ENCODE peak calls at places on chromosomes 1 and 21, in four cellular contexts. O is K562, I is HepG2, B is A549. Z is an unnamed sample.

GRCh38 chr1:46562498-46562897 is 11.1 kb upstream of the KNCN start:
- DNase-seq in B (no peak), I (no peak), O (no peak), Z (no peak)

GRCh38 chr1:205976708-205977107 is 26.5 kb downstream of the RAB7B start:
- DNase-seq in I (peak), B (no peak), O (no peak), Z (no peak)

GRCh38 chr21:30083120-30083945 is 83.3 kb downstream of the CLDN17 start:
- DNase-seq in O (no peak), B (no peak), I (no peak), Z (no peak)

GRCh38 chr1:162709870-162710269 is 77.6 kb downstream of the DDR2 start:
- DNase-seq in I (no peak), B (no peak), O (no peak), Z (no peak)

GRCh38 chr1:186301448-186301847 is 73.6 kb downstream of the TPR start:
- DNase-seq in I (no peak), O (no peak), B (no peak), Z (no peak)

GRCh38 chr1:41774486-41774990 is 144.2 kb downstream of the HIVEP3 start:
- DNase-seq in O (no peak), B (no peak), I (no peak), Z (no peak)

GRCh38 chr1:56374026-56374974 is 205.1 kb downstream of the PLPP3 start:
- DNase-seq in B (no peak), O (no peak), I (no peak), Z (no peak)

GRCh38 chr1:167711797-167712196 is 10.0 kb upstream of the MPZL1 start:
- DNase-seq in B (no peak), I (no peak), O (no peak), Z (no peak)

GRCh38 chr1:153697873-153698647 is 19.6 kb downstream of the NPR1 start:
- DNase-seq in I (no peak), B (no peak), O (peak), Z (no peak)

GRCh38 chr1:212700892-212701819 is 1.5 kb upstream of the BATF3 start:
- DNase-seq in I (no peak), O (no peak), B (peak), Z (no peak)

GRCh38 chr1:40423264-40423642 is 27.0 kb upstream of the ZFP69B start:
- DNase-seq in O (no peak), B (no peak), I (no peak), Z (no peak)

GRCh38 chr1:169878498-169878897 is 15.2 kb downstream of the SCYL3 start:
- DNase-seq in O (no peak), B (no peak), I (no peak), Z (no peak)

GRCh38 chr1:230110971-230111370 is 43.9 kb downstream of the GALNT2 start:
- DNase-seq in B (no peak), O (no peak), I (no peak), Z (no peak)

GRCh38 chr1:41672173-41672572 is 187.7 kb upstream of the EDN2 start:
- DNase-seq in B (peak), O (no peak), I (no peak), Z (no peak)

GRCh38 chr1:175906370-175906769 is 163.0 kb upstream of the TNR start:
- DNase-seq in I (no peak), O (no peak), B (no peak), Z (no peak)

GRCh38 chr1:177423083-177423482 is 252.3 kb downstream of the BRINP2 start:
- DNase-seq in B (no peak), I (no peak), O (no peak), Z (no peak)

GRCh38 chr1:22889213-22889827 is 83.3 kb downstream of the LACTBL1 start:
- DNase-seq in O (peak), I (peak), B (peak), Z (no peak)

GRCh38 chr1:10528066-10529014 is 53.6 kb downstream of the PEX14 start:
- DNase-seq in O (no peak), B (peak), I (no peak), Z (no peak)

GRCh38 chr1:35557118-35557610 is at the start of gene KIAA0319L:
- DNase-seq in I (peak), O (peak), B (peak), Z (no peak)

GRCh38 chr1:179229214-179230140 is at the start of gene ABL2:
- DNase-seq in I (peak), O (peak), B (peak), Z (no peak)

GRCh38 chr21:46229133-46229922 is 754 bp upstream of the LSS start:
- DNase-seq in I (peak), O (peak), B (peak), Z (no peak)

GRCh38 chr1:58072450-58072849 is 474.1 kb downstream of the OMA1 start:
- DNase-seq in B (no peak), I (no peak), O (no peak), Z (no peak)

GRCh38 chr1:168321945-168322344 is 41.3 kb downstream of the TBX19 start:
- DNase-seq in O (peak), B (no peak), I (peak), Z (no peak)

GRCh38 chr1:56820755-56821461 is 1.7 kb upstream of the FYB2 start:
- DNase-seq in B (peak), O (peak), I (peak), Z (no peak)

GRCh38 chr1:55916480-55916879 is 662.9 kb downstream of the PLPP3 start:
- DNase-seq in B (no peak), O (no peak), I (no peak), Z (no peak)

GRCh38 chr1:66271904-66272254 is 262.1 kb upstream of the SGIP1 start:
- DNase-seq in O (no peak), I (no peak), B (peak), Z (no peak)

GRCh38 chr1:110361856-110362255 is 22.7 kb downstream of the RBM15 start:
- DNase-seq in I (no peak), O (no peak), B (no peak), Z (no peak)

GRCh38 chr1:232209357-232209756 is 420.6 kb downstream of the SIPA1L2 start:
- DNase-seq in O (no peak), I (no peak), B (no peak), Z (no peak)

GRCh38 chr1:59499273-59499955 is 202.5 kb downstream of the FGGY start:
- DNase-seq in B (no peak), O (no peak), I (no peak), Z (no peak)

GRCh38 chr1:246742396-246742795 is 18.2 kb downstream of the SCCPDH start:
- DNase-seq in I (no peak), O (no peak), B (no peak), Z (no peak)

GRCh38 chr1:248926401-248927182 is 20.6 kb downstream of the PGBD2 start:
- DNase-seq in I (no peak), B (no peak), O (no peak), Z (no peak)

GRCh38 chr1:101288491-101288944 is 51.7 kb downstream of the S1PR1 start:
- DNase-seq in I (peak), B (peak), O (peak), Z (peak)

GRCh38 chr1:17723684-17724083 is 31.4 kb upstream of the ACTL8 start:
- DNase-seq in I (no peak), O (no peak), B (no peak), Z (no peak)

GRCh38 chr1:216723274-216723780 is at the start of gene ESRRG:
- DNase-seq in O (no peak), B (no peak), I (peak), Z (no peak)
- TF ChIP-seq POLR2AphosphoS2 in O (no peak), B (no peak), I (no peak), Z (no peak)

DNA sequence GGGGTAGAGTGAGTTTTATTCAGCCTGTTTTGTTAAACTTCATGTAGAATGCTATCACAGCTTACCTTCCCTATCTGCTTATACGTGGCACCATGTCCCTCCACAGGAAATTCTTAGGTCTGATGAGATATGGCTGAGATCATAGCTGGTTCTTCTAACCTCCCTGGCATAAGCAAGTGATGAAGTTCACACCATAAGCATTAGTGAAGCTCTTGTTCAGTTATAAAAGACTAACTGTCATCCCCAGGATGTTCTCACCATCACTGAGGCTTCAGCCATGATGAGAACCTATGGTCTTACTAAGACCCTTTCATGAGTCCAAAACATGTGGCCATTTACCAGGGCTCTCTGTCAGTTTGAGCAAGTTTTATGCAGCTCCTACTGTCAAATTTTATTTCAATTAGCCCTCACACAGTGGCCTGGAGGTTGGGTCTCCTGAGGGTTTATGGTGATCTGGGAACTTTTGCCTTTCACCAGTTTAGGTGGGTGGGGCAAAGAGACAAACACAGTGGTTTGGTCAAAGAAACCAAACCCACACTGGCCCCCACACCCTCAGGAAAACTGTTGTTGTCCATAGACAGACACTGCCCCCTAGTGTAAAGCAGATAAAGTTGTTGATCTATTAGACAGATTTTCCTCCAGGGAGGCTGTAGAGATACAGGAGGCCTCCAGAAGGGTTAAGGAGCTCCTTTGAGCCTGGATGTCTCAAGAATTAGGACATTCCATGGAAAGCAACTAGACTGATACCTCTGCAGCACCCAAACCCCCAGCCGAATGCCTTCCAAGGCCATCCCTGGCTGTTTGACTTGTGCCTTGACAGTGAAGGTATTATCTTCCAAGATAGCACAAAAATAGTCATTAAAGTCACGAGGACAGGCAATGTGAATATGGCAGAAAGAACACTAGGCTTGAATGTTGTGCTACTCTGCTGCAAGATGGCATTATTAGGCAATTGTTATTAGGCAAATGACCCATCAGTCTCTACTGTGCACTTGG is 5.0 kb downstream of the SLC22A15 start:
- DNase-seq in B (peak), O (peak), I (peak), Z (no peak)
- TF ChIP-seq CEBPB in B (no peak), O (no peak), I (no peak), Z (no peak)

GRCh38 chr1:154767315-154768240 is 102.5 kb downstream of the KCNN3 start:
- DNase-seq in O (no peak), I (no peak), B (no peak), Z (no peak)
- TF ChIP-seq POLR2AphosphoS2 in O (no peak), I (no peak), B (no peak), Z (no peak)

GRCh38 chr21:40846566-40847411 is at the start of gene DSCAM:
- DNase-seq in O (no peak), I (no peak), B (no peak), Z (no peak)

GRCh38 chr21:40844935-40845334 is 2.0 kb downstream of the DSCAM start:
- DNase-seq in I (no peak), B (no peak), O (no peak), Z (no peak)

GRCh38 chr21:40846057-40846456 is 901 bp downstream of the DSCAM start:
- DNase-seq in I (no peak), O (no peak), B (no peak), Z (no peak)

GRCh38 chr21:40847956-40848355 is 998 bp upstream of the DSCAM start:
- DNase-seq in I (no peak), B (no peak), O (no peak), Z (no peak)

DNA sequence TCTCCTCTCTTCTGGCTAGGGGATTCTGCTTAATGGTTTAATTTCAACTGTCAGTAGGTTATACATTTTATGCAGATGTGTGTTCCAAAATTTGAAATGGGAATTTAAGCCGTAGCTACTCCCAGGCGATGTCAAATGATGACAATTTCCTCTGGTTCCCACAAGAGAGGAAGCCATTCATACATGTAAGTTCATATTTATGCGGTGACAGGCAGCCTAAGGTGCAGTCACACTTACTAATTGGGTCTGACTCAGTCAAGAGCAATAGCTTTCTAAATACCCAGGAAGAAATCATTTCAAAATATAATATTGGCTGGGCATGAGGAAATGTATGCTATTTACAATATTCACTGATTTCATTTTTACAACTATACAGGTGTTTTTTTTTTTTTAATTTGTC is 1.3 kb downstream of the DSCAM start:
- DNase-seq in I (no peak), B (no peak), O (no peak), Z (no peak)
- TF ChIP-seq CEBPB in I (no peak), B (no peak), O (no peak), Z (no peak)

GRCh38 chr1:159144571-159144970 is 26.8 kb upstream of the CADM3 start:
- DNase-seq in O (no peak), B (no peak), I (no peak), Z (no peak)

GRCh38 chr1:159146996-159147395 is 24.4 kb upstream of the CADM3 start:
- DNase-seq in O (no peak), I (no peak), B (no peak), Z (no peak)

GRCh38 chr1:159140474-159140873 is 30.9 kb upstream of the CADM3 start:
- DNase-seq in B (no peak), O (no peak), I (no peak), Z (no peak)

DNA sequence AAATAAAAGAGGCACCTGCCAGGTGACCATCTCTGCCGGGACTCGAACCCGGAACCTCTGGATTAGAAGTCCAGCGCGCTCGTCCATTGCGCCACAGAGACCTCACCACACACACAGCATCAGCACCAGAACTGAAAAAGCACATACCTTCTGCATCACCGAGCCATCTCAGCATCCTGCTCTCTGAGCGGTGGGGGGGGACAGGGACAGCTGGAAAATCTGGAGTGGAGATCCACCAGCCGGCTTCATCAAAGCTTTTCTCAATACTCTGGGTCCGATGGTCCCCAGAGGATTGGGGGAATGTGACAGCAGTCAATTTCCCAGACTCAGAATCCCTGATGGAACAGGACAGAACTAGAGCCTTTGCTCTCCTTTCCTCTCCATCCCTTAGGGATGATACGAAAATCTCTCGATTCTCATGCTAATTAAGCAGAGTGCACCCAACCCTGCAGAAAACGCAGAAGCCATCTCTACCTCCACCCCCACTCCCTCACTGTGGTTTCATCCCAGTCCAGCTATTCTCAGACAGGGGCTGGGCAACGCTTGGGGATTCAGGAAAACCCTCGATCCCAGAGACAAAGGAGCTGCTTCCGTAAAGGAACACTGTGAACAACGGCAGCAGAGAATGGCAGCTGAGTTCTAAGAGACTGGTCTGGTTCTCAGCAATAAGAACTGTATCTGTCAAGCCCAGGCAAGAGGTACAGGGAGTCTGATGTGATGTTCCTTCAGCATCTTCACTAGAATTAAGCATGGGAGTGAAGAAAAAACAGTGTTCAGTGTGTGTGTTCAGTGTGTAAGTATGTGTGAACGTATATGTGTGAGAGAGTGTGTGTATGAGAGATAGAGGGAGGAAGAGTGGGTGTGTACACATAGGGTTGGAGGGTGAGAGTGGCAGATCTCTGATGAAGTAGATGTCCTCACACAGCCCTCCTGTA is 29.6 kb upstream of the CADM3 start:
- DNase-seq in B (no peak), I (no peak), O (peak), Z (no peak)
- TF ChIP-seq POLR2AphosphoS2 in B (no peak), I (no peak), O (no peak), Z (no peak)

GRCh38 chr21:41707231-41707988 is 59.4 kb downstream of the RIPK4 start:
- DNase-seq in O (no peak), B (no peak), I (no peak), Z (no peak)

GRCh38 chr21:41705546-41706262 is 61.1 kb downstream of the RIPK4 start:
- DNase-seq in B (no peak), I (no peak), O (no peak), Z (no peak)

GRCh38 chr21:41706678-41707077 is 60.2 kb downstream of the RIPK4 start:
- DNase-seq in I (peak), B (no peak), O (peak), Z (no peak)

GRCh38 chr21:41703857-41704501 is 62.9 kb downstream of the RIPK4 start:
- DNase-seq in O (no peak), B (no peak), I (no peak), Z (no peak)

GRCh38 chr21:41706263-41706639 is 60.6 kb downstream of the RIPK4 start:
- DNase-seq in B (no peak), I (no peak), O (no peak), Z (no peak)
- TF ChIP-seq CEBPB in B (no peak), I (no peak), O (no peak), Z (no peak)

GRCh38 chr1:4760088-4760487 is 105.7 kb downstream of the AJAP1 start:
- DNase-seq in B (no peak), I (no peak), O (no peak), Z (no peak)
- TF ChIP-seq POLR2AphosphoS2 in B (no peak), I (no peak), O (no peak), Z (no peak)

DNA sequence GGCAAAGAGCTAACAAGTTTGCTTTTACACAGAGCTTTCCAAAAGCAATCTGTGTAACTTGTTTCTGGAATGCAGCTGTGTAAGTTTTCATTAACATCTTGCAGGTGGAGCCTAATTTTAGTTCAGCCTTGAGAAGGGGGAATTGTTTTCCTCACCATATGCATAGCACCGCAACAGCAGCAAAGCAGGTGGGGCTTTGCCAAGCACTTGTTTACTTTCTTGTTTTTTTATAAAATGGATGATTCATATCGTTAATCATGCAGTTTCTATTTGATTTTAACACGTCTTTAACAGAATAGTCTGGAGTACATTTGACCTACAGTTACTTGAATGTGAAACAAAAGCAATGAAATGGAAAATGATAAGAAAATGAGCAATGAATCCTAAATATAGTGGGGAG is 119.2 kb upstream of the ADGRL2 start:
- DNase-seq in I (no peak), O (no peak), B (no peak), Z (no peak)
- TF ChIP-seq CEBPB in I (no peak), O (no peak), B (no peak), Z (no peak)

GRCh38 chr1:20723159-20723536 is 5.3 kb upstream of the KIF17 start:
- DNase-seq in B (no peak), I (no peak), O (no peak), Z (no peak)

GRCh38 chr1:20719871-20720620 is 2.2 kb upstream of the KIF17 start:
- DNase-seq in O (no peak), I (no peak), B (no peak), Z (no peak)

GRCh38 chr1:20721117-20722061 is 3.6 kb upstream of the KIF17 start:
- DNase-seq in I (no peak), B (no peak), O (no peak), Z (no peak)

GRCh38 chr1:20719261-20719660 is 1.5 kb upstream of the KIF17 start:
- DNase-seq in B (no peak), O (no peak), I (no peak), Z (no peak)

DNA sequence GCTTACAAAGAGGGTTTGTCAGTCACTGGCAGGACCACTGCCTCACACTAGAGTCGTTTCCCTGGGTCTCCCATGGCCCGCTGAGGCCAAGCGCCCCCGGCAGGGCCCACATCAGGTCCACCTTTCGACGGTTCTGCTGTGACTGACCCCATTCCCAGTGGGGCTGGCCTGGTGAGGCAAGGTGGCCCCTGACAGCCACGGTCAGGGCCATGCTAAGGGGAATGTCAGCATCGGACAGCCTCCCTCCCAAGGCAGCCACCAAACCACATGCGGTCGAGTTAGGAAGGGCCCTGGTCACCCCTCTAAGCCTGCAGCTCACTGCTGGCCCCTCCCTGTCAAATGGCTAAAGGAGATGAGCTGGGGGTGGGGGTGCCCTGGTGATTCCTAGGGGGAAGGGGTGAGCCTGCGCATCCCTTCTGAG is 2.8 kb upstream of the KIF17 start:
- DNase-seq in B (no peak), I (no peak), O (no peak), Z (no peak)
- TF ChIP-seq POLR2AphosphoS2 in B (no peak), I (no peak), O (no peak), Z (no peak)

GRCh38 chr1:6614953-6615785 is 1.6 kb downstream of the PHF13 start:
- DNase-seq in B (no peak), O (no peak), I (no peak), Z (no peak)
- TF ChIP-seq CEBPB in B (no peak), O (no peak), I (no peak), Z (no peak)

Z was measured in GM12878.